ENCODE peak calls at places on chromosome 6, in six cellular contexts. W is Peyer's patch, L is H1, Q is right lobe of liver, Y is heart right ventricle, N is cardiac muscle cell. H is an unnamed sample. For H3K4me1, the result is how much of the 10 kb centered on the place peaks cover.

GRCh38 chr6:146028250-146028789 is 542 bp upstream of the GRM1 start:
- DNase-seq in W (peak), Y (peak), N (peak), L (no peak), Q (peak), H (peak)

GRCh38 chr6:13953061-13953705 is 28.4 kb downstream of the RNF182 start:
- DNase-seq in L (no peak), W (no peak), Y (no peak), Q (no peak), N (no peak), H (no peak)

GRCh38 chr6:22149501-22150490 is 147.0 kb downstream of the PRL start:
- DNase-seq in N (peak), W (no peak), L (no peak), Y (no peak), Q (no peak), H (no peak)

GRCh38 chr6:22041797-22042489 is 254.9 kb downstream of the PRL start:
- DNase-seq in W (no peak), N (peak), Y (no peak), Q (no peak), L (no peak), H (no peak)

GRCh38 chr6:162491637-162492036 is 235.9 kb downstream of the PRKN start:
- DNase-seq in N (no peak), W (no peak), Q (no peak), Y (no peak), L (no peak), H (no peak)

GRCh38 chr6:25788305-25788922 is 33.9 kb downstream of the SLC17A4 start:
- DNase-seq in L (peak), Y (no peak), N (peak), Q (peak), W (peak), H (peak)

GRCh38 chr6:73451166-73452106 is 661 bp downstream of the CGAS start:
- DNase-seq in L (peak), Y (peak), N (peak), W (peak), Q (peak), H (peak)

GRCh38 chr6:149131891-149132290 is 185.6 kb upstream of the TAB2 start:
- DNase-seq in W (no peak), L (no peak), N (no peak), Y (no peak), Q (no peak), H (no peak)

GRCh38 chr6:111721677-111722219 is 116.1 kb upstream of the TRAF3IP2 start:
- DNase-seq in Y (peak), N (peak), L (no peak), W (no peak), Q (no peak), H (peak)

GRCh38 chr6:158038291-158039177 is 56.9 kb downstream of the SYNJ2 start:
- DNase-seq in W (no peak), Y (no peak), L (no peak), N (no peak), Q (no peak), H (no peak)

GRCh38 chr6:42316981-42317380 is 99.3 kb upstream of the MRPS10 start:
- DNase-seq in Y (no peak), N (no peak), Q (no peak), W (no peak), L (no peak), H (no peak)

GRCh38 chr6:85453490-85453889 is 3.6 kb downstream of the NT5E start:
- DNase-seq in Y (no peak), L (no peak), Q (no peak), N (no peak), W (no peak), H (no peak)

GRCh38 chr6:15369838-15370237 is 124.0 kb downstream of the JARID2 start:
- DNase-seq in W (no peak), N (no peak), L (no peak), Q (no peak), Y (no peak), H (no peak)

GRCh38 chr6:17817763-17818162 is 111.0 kb upstream of the NUP153 start:
- DNase-seq in W (no peak), L (no peak), Q (no peak), N (no peak), Y (no peak), H (no peak)

GRCh38 chr6:35080821-35081425 is 60.2 kb downstream of the TCP11 start:
- DNase-seq in N (no peak), Y (no peak), W (peak), L (no peak), Q (peak), H (no peak)

GRCh38 chr6:32087574-32088486 is 21.3 kb downstream of the TNXB start:
- DNase-seq in N (peak), W (peak), Y (peak), L (peak), Q (peak), H (peak)

GRCh38 chr6:107704377-107705013 is 119.6 kb downstream of the SCML4 start:
- DNase-seq in L (no peak), W (no peak), Y (no peak), Q (no peak), N (peak), H (no peak)

GRCh38 chr6:164345340-164345739 is 930.8 kb downstream of the QKI start:
- DNase-seq in Q (no peak), W (no peak), Y (no peak), N (no peak), L (no peak), H (no peak)

GRCh38 chr6:125124250-125124777 is 29.3 kb upstream of the TPD52L1 start:
- DNase-seq in Y (no peak), L (no peak), N (no peak), Q (peak), W (no peak), H (no peak)

GRCh38 chr6:158584236-158584651 is 24.4 kb downstream of the TMEM181 start:
- DNase-seq in N (peak), W (no peak), Y (no peak), Q (no peak), L (no peak), H (no peak)

GRCh38 chr6:31216208-31216898 is 45.9 kb upstream of the POU5F1 start:
- DNase-seq in W (no peak), L (no peak), N (no peak), Y (no peak), Q (no peak), H (peak)

GRCh38 chr6:139369568-139370046 is 4.8 kb downstream of the CITED2 start:
- DNase-seq in N (peak), L (no peak), W (no peak), Q (no peak), Y (no peak), H (no peak)

GRCh38 chr6:41162687-41163418 is at the start of gene TREM2:
- DNase-seq in Q (no peak), L (no peak), W (no peak), Y (no peak), N (peak), H (no peak)

GRCh38 chr6:47241742-47242482 is 67.8 kb downstream of the TNFRSF21 start:
- DNase-seq in L (no peak), Q (no peak), W (no peak), Y (no peak), N (peak), H (no peak)

GRCh38 chr6:122580731-122581130 is 29.5 kb upstream of the PKIB start:
- DNase-seq in W (no peak), L (no peak), N (no peak), Q (no peak), Y (no peak), H (no peak)

GRCh38 chr6:29414588-29414987 is at the start of gene OR12D1:
- DNase-seq in N (no peak), Y (no peak), L (no peak), Q (no peak), W (no peak), H (no peak)

GRCh38 chr6:35354361-35355135 is 12.2 kb downstream of the PPARD start:
- DNase-seq in Q (no peak), Y (no peak), W (peak), L (no peak), N (no peak), H (no peak)

GRCh38 chr6:31354248-31354647 is 2.7 kb downstream of the HLA-B start:
- DNase-seq in Q (no peak), Y (no peak), W (no peak), N (no peak), L (no peak), H (no peak)

GRCh38 chr6:122565708-122566107 is 44.5 kb upstream of the PKIB start:
- DNase-seq in Q (no peak), N (no peak), Y (no peak), L (no peak), W (no peak), H (no peak)

GRCh38 chr6:38749473-38749872 is 34.4 kb downstream of the DNAH8 start:
- DNase-seq in N (no peak), Y (no peak), Q (no peak), L (no peak), W (no peak), H (no peak)

GRCh38 chr6:122789078-122789861 is at the start of gene SMPDL3A:
- DNase-seq in N (peak), L (peak), Y (peak), Q (peak), W (peak), H (peak)

GRCh38 chr6:105184921-105185320 is 5.1 kb upstream of the POPDC3 start:
- DNase-seq in L (no peak), W (no peak), N (peak), Q (no peak), Y (no peak), H (no peak)

GRCh38 chr6:36755435-36756348 is 58.1 kb downstream of the RAB44 start:
- DNase-seq in Q (no peak), L (no peak), W (no peak), N (peak), Y (no peak), H (peak)

GRCh38 chr6:112882381-112882780 is 535.3 kb downstream of the RFPL4B start:
- DNase-seq in Y (no peak), W (no peak), Q (no peak), L (no peak), N (no peak), H (no peak)

GRCh38 chr6:111162504-111162903 is 75.2 kb downstream of the SLC16A10 start:
- DNase-seq in Q (no peak), Y (no peak), L (no peak), W (no peak), N (no peak), H (no peak)

GRCh38 chr6:53744321-53744720 is 50.5 kb upstream of the LRRC1 start:
- DNase-seq in Y (no peak), Q (no peak), W (no peak), L (no peak), N (no peak), H (no peak)

GRCh38 chr6:75418233-75418632 is 75.4 kb downstream of the FILIP1 start:
- DNase-seq in N (peak), L (no peak), Y (no peak), Q (no peak), W (no peak), H (no peak)

GRCh38 chr6:149250982-149251381 is 66.5 kb upstream of the TAB2 start:
- DNase-seq in Q (no peak), N (no peak), L (no peak), W (no peak), Y (no peak), H (no peak)

DNA sequence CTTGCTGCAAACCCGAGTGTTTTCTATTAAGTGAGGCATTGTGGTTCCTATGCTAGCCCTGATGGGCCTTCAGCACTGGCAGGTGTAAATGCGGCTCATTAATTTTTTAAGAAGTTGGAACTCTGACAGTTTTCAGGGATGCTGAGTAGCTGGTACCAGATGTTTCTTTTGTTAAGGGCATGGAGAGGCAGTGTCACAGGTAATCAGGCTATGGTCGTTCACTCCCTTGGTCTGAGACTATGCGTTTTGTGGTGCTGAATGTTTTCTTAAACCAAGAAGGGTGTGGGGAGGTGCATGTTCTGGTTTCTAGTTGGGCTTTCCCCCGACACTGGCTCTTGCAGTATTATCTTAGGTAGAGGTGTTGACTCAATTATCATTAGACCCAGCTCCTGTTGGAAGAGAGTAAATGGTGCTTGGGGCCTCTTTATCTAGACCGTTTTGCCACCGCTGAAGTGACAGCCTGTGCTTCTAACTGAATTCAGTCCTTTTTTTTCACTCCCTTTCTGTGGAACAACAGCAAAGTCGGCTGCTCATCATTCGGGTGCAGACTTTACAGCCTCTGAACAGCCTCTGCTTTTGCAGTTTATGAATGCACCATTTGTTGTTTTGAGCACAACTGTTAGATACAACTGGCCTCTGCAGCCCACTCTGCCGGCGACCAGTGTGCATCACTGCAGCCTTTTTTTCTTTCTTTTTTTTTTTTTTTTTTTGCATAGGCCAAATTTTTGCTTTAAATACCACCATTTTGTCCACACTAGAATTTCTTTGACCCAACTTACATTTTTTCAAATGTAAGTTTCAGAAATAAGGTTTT is 35.6 kb downstream of the RREB1 start:
- DNase-seq in Y (no peak), L (no peak), Q (no peak), W (no peak), N (peak), H (no peak)
- TF ChIP-seq CTCF in Y (peak), L (no peak), Q (no peak), W (no peak), N (peak), H (no peak)

GRCh38 chr6:28005124-28005662 is 48.2 kb downstream of the OR2B6 start:
- DNase-seq in L (no peak), W (no peak), N (no peak), Y (no peak), Q (no peak), H (no peak)
- H3K4me3 ChIP-seq in L (no peak), W (no peak), N (no peak), Y (no peak), Q (no peak), H (no peak)

GRCh38 chr6:44356432-44356950 is 14.0 kb downstream of the SPATS1 start:
- DNase-seq in Q (no peak), W (no peak), N (no peak), Y (no peak), L (no peak), H (no peak)
- H3K4me1 ChIP-seq in Q (under half), W (under half), N (under half), Y (under half), L (under half), H (under half)

DNA sequence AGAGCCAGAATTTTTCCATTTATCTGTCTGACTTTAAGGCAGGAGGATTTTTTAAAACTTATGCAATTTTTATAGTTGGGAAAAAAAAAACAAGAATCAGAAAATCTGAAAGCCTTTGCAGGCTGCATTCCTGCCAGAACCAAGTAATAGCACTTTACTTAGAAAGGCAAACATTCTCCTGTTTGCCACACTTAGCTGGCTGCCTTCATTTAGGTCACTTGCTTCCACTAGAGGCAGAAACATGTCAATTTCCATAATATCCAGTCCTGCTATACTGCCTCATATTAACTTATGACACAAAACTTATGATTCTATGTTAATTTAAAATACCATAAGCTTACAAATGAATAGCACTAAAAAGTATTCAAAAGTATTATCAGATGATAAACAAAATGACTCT is 425.8 kb downstream of the FRK start:
- DNase-seq in W (no peak), N (no peak), Y (no peak), L (no peak), Q (no peak), H (no peak)
- TF ChIP-seq CTCF in W (no peak), N (no peak), Y (no peak), L (no peak), Q (no peak), H (no peak)

DNA sequence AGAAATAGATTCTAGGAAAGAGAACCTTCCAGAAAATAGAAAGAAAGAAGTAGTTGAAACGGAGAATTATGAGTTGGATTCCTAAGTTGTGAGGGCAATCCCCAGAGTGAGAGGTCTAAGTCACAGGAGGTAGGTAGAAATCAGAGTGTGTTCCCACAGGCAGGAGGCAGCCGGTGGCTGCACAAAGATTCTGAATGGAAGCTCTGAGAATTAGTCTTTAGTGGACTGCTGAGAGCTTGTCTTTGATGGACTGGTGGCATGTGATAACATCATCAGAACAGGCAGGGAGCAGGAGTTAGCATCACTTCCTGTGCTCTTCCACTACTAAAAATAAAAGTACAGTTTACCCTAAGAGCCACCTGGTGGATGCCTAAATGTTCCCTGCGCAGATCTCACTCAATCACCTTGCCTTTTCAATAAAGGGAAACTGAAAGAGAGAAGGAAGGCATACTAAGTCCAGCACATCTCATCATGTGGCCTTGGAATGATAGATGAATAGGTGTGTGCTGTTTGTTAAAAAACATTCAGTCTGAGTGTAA is 294.6 kb upstream of the POU3F2 start:
- DNase-seq in Y (no peak), W (no peak), N (no peak), L (no peak), Q (no peak), H (no peak)
- H3K4me3 ChIP-seq in Y (no peak), W (no peak), N (no peak), L (no peak), Q (no peak), H (no peak)

GRCh38 chr6:159788757-159789376 is 535 bp downstream of the TCP1 start:
- DNase-seq in L (no peak), W (peak), Q (peak), Y (peak), N (peak), H (peak)
- H3K4me1 ChIP-seq in L (under half), W (under half), Q (under half), Y (half or more), N (under half), H (under half)

H was measured in colonic mucosa.